ENCODE peak calls at places on chromosomes 13 and 19, in four cellular contexts. H is K562, F is H1, E is HepG2. R is an unnamed sample.

GRCh38 chr19:30865481-30865880 is 483.8 kb downstream of the TSHZ3 start:
- DNase-seq in H (no peak), F (no peak), E (no peak), R (no peak)

GRCh38 chr13:28035146-28035782 is 46.8 kb upstream of the URAD start:
- DNase-seq in H (no peak), F (no peak), E (no peak), R (no peak)

GRCh38 chr19:46369817-46370216 is 22.9 kb downstream of the PPP5C start:
- DNase-seq in H (no peak), F (no peak), E (no peak), R (no peak)

GRCh38 chr13:101942038-101942437 is 459.8 kb downstream of the FGF14 start:
- DNase-seq in H (no peak), F (no peak), E (peak; percentile 7), R (no peak)

GRCh38 chr13:113788413-113789135 is 29.5 kb downstream of the TMEM255B start:
- DNase-seq in H (no peak), F (no peak), E (no peak), R (no peak)

GRCh38 chr13:74931698-74932433 is 550.1 kb downstream of the TBC1D4 start:
- DNase-seq in H (no peak), F (no peak), E (no peak), R (no peak)

GRCh38 chr13:29513981-29514719 is 81.3 kb downstream of the SLC7A1 start:
- DNase-seq in H (no peak), F (no peak), E (no peak), R (no peak)

GRCh38 chr19:43639507-43640423 is at the start of gene CADM4:
- DNase-seq in H (peak; percentile 90), F (peak; percentile 66), E (no peak), R (peak; percentile 49)

GRCh38 chr19:47644743-47645499 is 36.0 kb downstream of the BICRA start:
- DNase-seq in H (no peak), F (no peak), E (no peak), R (no peak)

GRCh38 chr13:65149687-65150086 is 2080.4 kb downstream of the PCDH9 start:
- DNase-seq in H (no peak), F (no peak), E (no peak), R (no peak)

GRCh38 chr13:28819046-28819747 is 942 bp upstream of the MTUS2 start:
- DNase-seq in H (peak; percentile 8), F (peak; percentile 76), E (no peak), R (no peak)

GRCh38 chr13:51887441-51887840 is 25.7 kb downstream of the CCDC70 start:
- DNase-seq in H (no peak), F (no peak), E (no peak), R (no peak)

GRCh38 chr13:51882570-51883225 is 20.9 kb downstream of the CCDC70 start:
- DNase-seq in H (no peak), F (peak; percentile 22), E (no peak), R (no peak)

GRCh38 chr13:51881296-51881695 is 19.5 kb downstream of the CCDC70 start:
- DNase-seq in H (no peak), F (no peak), E (no peak), R (no peak)

GRCh38 chr13:51883226-51883600 is 21.4 kb downstream of the CCDC70 start:
- DNase-seq in H (no peak), F (no peak), E (no peak), R (no peak)

GRCh38 chr13:51885651-51886050 is 23.9 kb downstream of the CCDC70 start:
- DNase-seq in H (no peak), F (no peak), E (no peak), R (no peak)
- TF ChIP-seq TAF1 in H (no peak), F (no peak), E (no peak), R (no peak)

DNA sequence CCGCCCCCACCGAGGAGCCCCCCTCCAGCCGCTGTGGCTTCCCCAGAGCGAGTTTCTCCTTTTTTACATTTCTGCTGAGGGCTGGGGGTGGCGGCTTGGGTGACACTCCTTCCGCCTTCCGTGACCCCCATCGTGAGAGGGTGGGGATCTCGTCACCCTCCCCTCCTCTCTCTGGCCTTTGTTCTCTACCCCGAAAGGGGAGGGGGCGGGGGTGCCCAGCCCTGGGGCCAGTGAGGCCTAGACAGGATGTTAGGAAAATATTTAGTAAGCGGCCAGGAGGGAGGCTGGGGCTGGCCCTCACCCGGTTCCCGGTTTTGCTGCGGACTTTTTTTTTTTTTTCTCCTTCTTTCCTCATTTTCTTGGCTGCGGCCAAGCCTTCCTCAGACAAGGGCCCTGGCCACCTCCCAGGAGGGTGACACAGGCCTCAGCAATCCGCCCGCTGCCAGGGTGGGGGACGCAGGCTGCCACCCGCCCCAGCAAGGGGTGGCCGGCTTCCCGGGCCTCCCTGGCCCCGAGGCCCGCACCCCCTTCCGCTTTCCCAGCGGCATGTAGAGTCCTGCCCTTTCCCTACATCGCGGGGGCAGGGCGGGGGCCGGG is 3.9 kb downstream of the MIDN start:
- DNase-seq in H (no peak), F (no peak), E (no peak), R (no peak)
- TF ChIP-seq POLR2A in H (no peak), F (no peak), E (no peak), R (no peak)

DNA sequence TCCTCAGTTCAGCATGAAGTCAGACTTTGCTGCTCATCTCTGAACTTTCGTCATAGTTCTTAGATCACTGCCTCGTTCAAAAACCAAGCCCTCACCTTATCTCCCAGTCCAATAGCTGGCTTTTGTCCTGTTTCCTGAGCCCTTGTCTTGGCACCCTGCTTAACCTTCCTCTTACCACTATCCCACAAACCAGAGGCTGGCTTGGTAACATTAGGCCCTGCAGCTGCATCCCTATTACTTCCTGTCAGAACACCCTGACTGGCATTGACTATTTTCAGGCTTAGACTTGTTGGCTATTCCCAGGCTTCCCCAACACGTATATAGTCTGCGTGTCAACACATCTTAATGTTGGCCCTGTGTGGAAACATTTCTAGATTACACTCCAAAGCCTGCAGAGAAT is 172.4 kb downstream of the VWA8 start:
- DNase-seq in H (no peak), F (no peak), E (no peak), R (no peak)
- TF ChIP-seq TAF1 in H (no peak), F (no peak), E (no peak), R (no peak)

GRCh38 chr13:43981091-43981490 is 101.4 kb downstream of the LACC1 start:
- DNase-seq in H (peak; percentile 10), F (peak; percentile 72), E (peak; percentile 2), R (no peak)

GRCh38 chr13:43985437-43986051 is 105.8 kb downstream of the LACC1 start:
- DNase-seq in H (no peak), F (no peak), E (no peak), R (no peak)

GRCh38 chr13:43984292-43984691 is 104.6 kb downstream of the LACC1 start:
- DNase-seq in H (no peak), F (no peak), E (no peak), R (no peak)

GRCh38 chr13:43981512-43982301 is 102.0 kb downstream of the LACC1 start:
- DNase-seq in H (no peak), F (no peak), E (no peak), R (no peak)

DNA sequence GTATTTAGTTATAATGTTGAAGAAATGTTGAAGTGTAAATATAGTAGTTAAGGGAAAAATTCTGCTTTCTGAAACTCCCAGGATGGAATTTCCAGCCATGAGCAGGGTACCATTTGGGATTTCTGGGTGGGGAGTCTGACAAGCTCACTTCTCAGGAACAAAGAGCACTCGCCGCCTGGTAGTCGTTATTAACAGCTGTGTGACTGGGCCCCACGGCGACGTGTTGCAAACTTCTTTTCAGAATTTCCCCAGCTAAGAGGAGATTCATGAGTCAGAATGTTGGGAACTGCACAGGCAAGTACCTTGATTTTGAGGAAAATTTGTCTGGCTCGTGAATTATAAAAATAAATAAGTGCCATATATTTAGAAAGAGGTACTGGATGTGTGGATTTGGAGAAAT is 103.7 kb downstream of the LACC1 start:
- DNase-seq in H (no peak), F (no peak), E (no peak), R (no peak)
- TF ChIP-seq POLR2A in H (no peak), F (no peak), E (no peak), R (no peak)

GRCh38 chr13:110714798-110715394 is 1.4 kb downstream of the ING1 start:
- DNase-seq in H (no peak), F (peak; percentile 71), E (peak; percentile 20), R (no peak)
- TF ChIP-seq TAF1 in H (peak; percentile 90), F (peak; percentile 92), E (peak; percentile 84), R (peak; percentile 96)

GRCh38 chr13:49996166-49996915 is 501 bp upstream of the TRIM13 start:
- DNase-seq in H (peak; percentile 87), F (peak; percentile 89), E (peak; percentile 56), R (peak; percentile 75)
- TF ChIP-seq POLR2A in H (peak; percentile 73), F (no peak), E (no peak), R (peak; percentile 4)

DNA sequence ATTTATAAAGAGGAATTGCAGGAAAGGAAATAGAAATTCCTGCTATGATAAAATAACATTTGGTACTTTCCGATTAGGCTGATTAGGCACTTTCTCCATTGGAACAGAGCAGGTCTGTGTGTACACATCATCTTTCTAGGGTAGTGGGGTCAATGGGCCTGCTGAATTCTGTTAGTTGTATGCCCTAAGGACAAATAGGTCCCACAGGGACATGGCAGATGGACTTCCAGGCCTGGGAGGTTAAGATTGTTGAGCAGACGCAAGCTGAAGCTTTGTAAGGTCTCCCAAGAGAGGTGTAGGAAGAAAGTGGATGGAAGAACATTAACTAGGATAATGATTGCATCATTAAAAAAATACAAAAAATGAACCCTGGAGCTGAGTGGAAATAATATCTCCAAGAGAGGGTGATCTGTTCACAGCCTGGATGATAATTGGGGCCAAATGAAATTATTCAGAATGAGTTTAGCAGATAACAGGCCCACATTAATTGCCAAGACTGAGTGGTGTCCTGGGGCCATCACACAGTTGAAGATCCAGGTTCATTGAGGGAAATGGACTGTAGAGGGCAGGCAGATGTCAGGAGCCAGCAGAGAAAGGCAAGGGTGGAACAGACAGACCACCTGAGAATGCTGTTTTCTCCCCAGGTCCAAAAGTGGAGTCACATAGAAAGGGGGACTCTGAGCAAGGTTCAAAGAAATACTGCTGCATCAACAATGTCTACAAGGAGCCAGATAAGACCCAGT is 215.1 kb downstream of the DNAJC15 start:
- DNase-seq in H (no peak), F (no peak), E (no peak), R (no peak)
- TF ChIP-seq TAF1 in H (no peak), F (no peak), E (no peak), R (no peak)